ENCODE peak calls at places on chromosome 5, in nine cellular contexts. One of them, this sample, is unnamed.

GRCh38 chr5:159223469-159223868 is 14.1 kb upstream of the RNF145 start:
- DNase-seq in SJSA1: no peak
- DNase-seq in HCEC 1CT: no peak
- DNase-seq in fibroblast of villous mesenchyme: no peak
- DNase-seq in stimulated activated CD8-positive, alpha-beta memory T cell treated with anti-CD3 and anti-CD28 coated beads, Interleukin-2, amount 100 ng/mL, for 1 hour: no peak
- DNase-seq in effector memory CD4-positive, alpha-beta T cell: no peak
- DNase-seq in GM13976: no peak
- DNase-seq in amygdala: no peak
- DNase-seq in type B pancreatic cell: no peak
- DNase-seq in this sample: no peak

GRCh38 chr5:171712616-171713015 is 73.0 kb upstream of the SMIM23 start:
- DNase-seq in SJSA1: no peak
- DNase-seq in HCEC 1CT: no peak
- DNase-seq in fibroblast of villous mesenchyme: no peak
- DNase-seq in stimulated activated CD8-positive, alpha-beta memory T cell treated with anti-CD3 and anti-CD28 coated beads, Interleukin-2, amount 100 ng/mL, for 1 hour: no peak
- DNase-seq in effector memory CD4-positive, alpha-beta T cell: no peak
- DNase-seq in GM13976: no peak
- DNase-seq in amygdala: no peak
- DNase-seq in type B pancreatic cell: peak
- DNase-seq in this sample: no peak

GRCh38 chr5:40490464-40491083 is 189.1 kb upstream of the PTGER4 start:
- DNase-seq in SJSA1: peak
- DNase-seq in HCEC 1CT: no peak
- DNase-seq in fibroblast of villous mesenchyme: no peak
- DNase-seq in stimulated activated CD8-positive, alpha-beta memory T cell treated with anti-CD3 and anti-CD28 coated beads, Interleukin-2, amount 100 ng/mL, for 1 hour: no peak
- DNase-seq in effector memory CD4-positive, alpha-beta T cell: no peak
- DNase-seq in GM13976: peak
- DNase-seq in amygdala: no peak
- DNase-seq in type B pancreatic cell: no peak
- DNase-seq in this sample: no peak

GRCh38 chr5:178232920-178233429 is 373 bp upstream of the PHYKPL start:
- DNase-seq in SJSA1: no peak
- DNase-seq in HCEC 1CT: no peak
- DNase-seq in fibroblast of villous mesenchyme: no peak
- DNase-seq in stimulated activated CD8-positive, alpha-beta memory T cell treated with anti-CD3 and anti-CD28 coated beads, Interleukin-2, amount 100 ng/mL, for 1 hour: no peak
- DNase-seq in effector memory CD4-positive, alpha-beta T cell: no peak
- DNase-seq in GM13976: no peak
- DNase-seq in amygdala: no peak
- DNase-seq in type B pancreatic cell: no peak
- DNase-seq in this sample: no peak

GRCh38 chr5:124572973-124573372 is 173.5 kb downstream of the ZNF608 start:
- DNase-seq in SJSA1: no peak
- DNase-seq in HCEC 1CT: no peak
- DNase-seq in fibroblast of villous mesenchyme: no peak
- DNase-seq in stimulated activated CD8-positive, alpha-beta memory T cell treated with anti-CD3 and anti-CD28 coated beads, Interleukin-2, amount 100 ng/mL, for 1 hour: no peak
- DNase-seq in effector memory CD4-positive, alpha-beta T cell: no peak
- DNase-seq in GM13976: no peak
- DNase-seq in amygdala: no peak
- DNase-seq in type B pancreatic cell: no peak
- DNase-seq in this sample: no peak

GRCh38 chr5:133827001-133827400 is 141.4 kb downstream of the C5orf15 start:
- DNase-seq in SJSA1: no peak
- DNase-seq in HCEC 1CT: no peak
- DNase-seq in fibroblast of villous mesenchyme: no peak
- DNase-seq in stimulated activated CD8-positive, alpha-beta memory T cell treated with anti-CD3 and anti-CD28 coated beads, Interleukin-2, amount 100 ng/mL, for 1 hour: no peak
- DNase-seq in effector memory CD4-positive, alpha-beta T cell: no peak
- DNase-seq in GM13976: no peak
- DNase-seq in amygdala: no peak
- DNase-seq in type B pancreatic cell: no peak
- DNase-seq in this sample: no peak

GRCh38 chr5:34449639-34450038 is 206.5 kb upstream of the RAI14 start:
- DNase-seq in SJSA1: no peak
- DNase-seq in HCEC 1CT: no peak
- DNase-seq in fibroblast of villous mesenchyme: no peak
- DNase-seq in stimulated activated CD8-positive, alpha-beta memory T cell treated with anti-CD3 and anti-CD28 coated beads, Interleukin-2, amount 100 ng/mL, for 1 hour: no peak
- DNase-seq in effector memory CD4-positive, alpha-beta T cell: no peak
- DNase-seq in GM13976: no peak
- DNase-seq in amygdala: no peak
- DNase-seq in type B pancreatic cell: no peak
- DNase-seq in this sample: no peak

GRCh38 chr5:36369092-36369737 is 67.5 kb upstream of the RANBP3L start:
- DNase-seq in SJSA1: no peak
- DNase-seq in HCEC 1CT: peak
- DNase-seq in fibroblast of villous mesenchyme: peak
- DNase-seq in stimulated activated CD8-positive, alpha-beta memory T cell treated with anti-CD3 and anti-CD28 coated beads, Interleukin-2, amount 100 ng/mL, for 1 hour: no peak
- DNase-seq in effector memory CD4-positive, alpha-beta T cell: no peak
- DNase-seq in GM13976: no peak
- DNase-seq in amygdala: no peak
- DNase-seq in type B pancreatic cell: no peak
- DNase-seq in this sample: no peak

GRCh38 chr5:175257847-175258194 is 186.2 kb downstream of the DRD1 start:
- DNase-seq in SJSA1: no peak
- DNase-seq in HCEC 1CT: no peak
- DNase-seq in fibroblast of villous mesenchyme: no peak
- DNase-seq in stimulated activated CD8-positive, alpha-beta memory T cell treated with anti-CD3 and anti-CD28 coated beads, Interleukin-2, amount 100 ng/mL, for 1 hour: no peak
- DNase-seq in effector memory CD4-positive, alpha-beta T cell: no peak
- DNase-seq in GM13976: no peak
- DNase-seq in amygdala: no peak
- DNase-seq in type B pancreatic cell: no peak
- DNase-seq in this sample: no peak

GRCh38 chr5:8892931-8893330 is 652.9 kb downstream of the SEMA5A start:
- DNase-seq in SJSA1: no peak
- DNase-seq in HCEC 1CT: no peak
- DNase-seq in fibroblast of villous mesenchyme: no peak
- DNase-seq in stimulated activated CD8-positive, alpha-beta memory T cell treated with anti-CD3 and anti-CD28 coated beads, Interleukin-2, amount 100 ng/mL, for 1 hour: no peak
- DNase-seq in effector memory CD4-positive, alpha-beta T cell: no peak
- DNase-seq in GM13976: no peak
- DNase-seq in amygdala: no peak
- DNase-seq in type B pancreatic cell: no peak
- DNase-seq in this sample: no peak

GRCh38 chr5:64754066-64754465 is 14.4 kb downstream of the SREK1IP1 start:
- DNase-seq in SJSA1: no peak
- DNase-seq in HCEC 1CT: no peak
- DNase-seq in fibroblast of villous mesenchyme: no peak
- DNase-seq in stimulated activated CD8-positive, alpha-beta memory T cell treated with anti-CD3 and anti-CD28 coated beads, Interleukin-2, amount 100 ng/mL, for 1 hour: no peak
- DNase-seq in effector memory CD4-positive, alpha-beta T cell: no peak
- DNase-seq in GM13976: no peak
- DNase-seq in amygdala: no peak
- DNase-seq in type B pancreatic cell: no peak
- DNase-seq in this sample: no peak

GRCh38 chr5:17838506-17838905 is 204.2 kb downstream of the TAF11L14 start:
- DNase-seq in SJSA1: no peak
- DNase-seq in HCEC 1CT: no peak
- DNase-seq in fibroblast of villous mesenchyme: no peak
- DNase-seq in stimulated activated CD8-positive, alpha-beta memory T cell treated with anti-CD3 and anti-CD28 coated beads, Interleukin-2, amount 100 ng/mL, for 1 hour: no peak
- DNase-seq in effector memory CD4-positive, alpha-beta T cell: no peak
- DNase-seq in GM13976: no peak
- DNase-seq in amygdala: no peak
- DNase-seq in type B pancreatic cell: no peak
- DNase-seq in this sample: no peak

GRCh38 chr5:39119404-39120051 is 45.3 kb upstream of the RICTOR start:
- DNase-seq in SJSA1: no peak
- DNase-seq in HCEC 1CT: no peak
- DNase-seq in fibroblast of villous mesenchyme: no peak
- DNase-seq in stimulated activated CD8-positive, alpha-beta memory T cell treated with anti-CD3 and anti-CD28 coated beads, Interleukin-2, amount 100 ng/mL, for 1 hour: no peak
- DNase-seq in effector memory CD4-positive, alpha-beta T cell: no peak
- DNase-seq in GM13976: no peak
- DNase-seq in amygdala: no peak
- DNase-seq in type B pancreatic cell: no peak
- DNase-seq in this sample: peak

GRCh38 chr5:90967443-90967842 is 408.8 kb downstream of the ADGRV1 start:
- DNase-seq in SJSA1: no peak
- DNase-seq in HCEC 1CT: no peak
- DNase-seq in fibroblast of villous mesenchyme: no peak
- DNase-seq in stimulated activated CD8-positive, alpha-beta memory T cell treated with anti-CD3 and anti-CD28 coated beads, Interleukin-2, amount 100 ng/mL, for 1 hour: no peak
- DNase-seq in effector memory CD4-positive, alpha-beta T cell: no peak
- DNase-seq in GM13976: no peak
- DNase-seq in amygdala: no peak
- DNase-seq in type B pancreatic cell: no peak
- DNase-seq in this sample: peak

GRCh38 chr5:79183617-79184016 is 52.3 kb upstream of the JMY start:
- DNase-seq in SJSA1: no peak
- DNase-seq in HCEC 1CT: no peak
- DNase-seq in fibroblast of villous mesenchyme: peak
- DNase-seq in stimulated activated CD8-positive, alpha-beta memory T cell treated with anti-CD3 and anti-CD28 coated beads, Interleukin-2, amount 100 ng/mL, for 1 hour: no peak
- DNase-seq in effector memory CD4-positive, alpha-beta T cell: no peak
- DNase-seq in GM13976: no peak
- DNase-seq in amygdala: no peak
- DNase-seq in type B pancreatic cell: no peak
- DNase-seq in this sample: no peak

GRCh38 chr5:45862763-45863162 is 166.6 kb upstream of the HCN1 start:
- DNase-seq in SJSA1: no peak
- DNase-seq in HCEC 1CT: no peak
- DNase-seq in fibroblast of villous mesenchyme: no peak
- DNase-seq in stimulated activated CD8-positive, alpha-beta memory T cell treated with anti-CD3 and anti-CD28 coated beads, Interleukin-2, amount 100 ng/mL, for 1 hour: no peak
- DNase-seq in effector memory CD4-positive, alpha-beta T cell: no peak
- DNase-seq in GM13976: no peak
- DNase-seq in amygdala: no peak
- DNase-seq in type B pancreatic cell: no peak
- DNase-seq in this sample: no peak

GRCh38 chr5:132238169-132238744 is 10.6 kb upstream of the P4HA2 start:
- DNase-seq in SJSA1: peak
- DNase-seq in HCEC 1CT: peak
- DNase-seq in fibroblast of villous mesenchyme: peak
- DNase-seq in stimulated activated CD8-positive, alpha-beta memory T cell treated with anti-CD3 and anti-CD28 coated beads, Interleukin-2, amount 100 ng/mL, for 1 hour: peak
- DNase-seq in effector memory CD4-positive, alpha-beta T cell: peak
- DNase-seq in GM13976: peak
- DNase-seq in amygdala: peak
- DNase-seq in type B pancreatic cell: peak
- DNase-seq in this sample: peak

GRCh38 chr5:178203670-178204204 is 596 bp upstream of the HNRNPAB start:
- DNase-seq in SJSA1: no peak
- DNase-seq in HCEC 1CT: no peak
- DNase-seq in fibroblast of villous mesenchyme: no peak
- DNase-seq in stimulated activated CD8-positive, alpha-beta memory T cell treated with anti-CD3 and anti-CD28 coated beads, Interleukin-2, amount 100 ng/mL, for 1 hour: no peak
- DNase-seq in effector memory CD4-positive, alpha-beta T cell: no peak
- DNase-seq in GM13976: peak
- DNase-seq in amygdala: no peak
- DNase-seq in type B pancreatic cell: no peak
- DNase-seq in this sample: no peak

GRCh38 chr5:57608542-57608941 is 125.9 kb upstream of the ACTBL2 start:
- DNase-seq in SJSA1: no peak
- DNase-seq in HCEC 1CT: no peak
- DNase-seq in fibroblast of villous mesenchyme: no peak
- DNase-seq in stimulated activated CD8-positive, alpha-beta memory T cell treated with anti-CD3 and anti-CD28 coated beads, Interleukin-2, amount 100 ng/mL, for 1 hour: no peak
- DNase-seq in effector memory CD4-positive, alpha-beta T cell: no peak
- DNase-seq in GM13976: no peak
- DNase-seq in amygdala: no peak
- DNase-seq in type B pancreatic cell: no peak
- DNase-seq in this sample: no peak

GRCh38 chr5:65969539-65970393 is 43.4 kb downstream of the ERBIN start:
- DNase-seq in SJSA1: no peak
- DNase-seq in HCEC 1CT: no peak
- DNase-seq in fibroblast of villous mesenchyme: peak
- DNase-seq in stimulated activated CD8-positive, alpha-beta memory T cell treated with anti-CD3 and anti-CD28 coated beads, Interleukin-2, amount 100 ng/mL, for 1 hour: no peak
- DNase-seq in effector memory CD4-positive, alpha-beta T cell: no peak
- DNase-seq in GM13976: no peak
- DNase-seq in amygdala: no peak
- DNase-seq in type B pancreatic cell: no peak
- DNase-seq in this sample: no peak

GRCh38 chr5:158074992-158075769 is 216.2 kb upstream of the CLINT1 start:
- DNase-seq in SJSA1: peak
- DNase-seq in HCEC 1CT: peak
- DNase-seq in fibroblast of villous mesenchyme: peak
- DNase-seq in stimulated activated CD8-positive, alpha-beta memory T cell treated with anti-CD3 and anti-CD28 coated beads, Interleukin-2, amount 100 ng/mL, for 1 hour: peak
- DNase-seq in effector memory CD4-positive, alpha-beta T cell: no peak
- DNase-seq in GM13976: peak
- DNase-seq in amygdala: peak
- DNase-seq in type B pancreatic cell: peak
- DNase-seq in this sample: peak

This sample was measured in cardiac muscle cell.